ENCODE peak calls at places on chromosomes 4 and X, in eight cellular contexts. U is mammary epithelial cell, D is esophagus muscularis mucosa, A is cardiac muscle cell, Q is thoracic aorta, O is IMR-90, T is colonic mucosa, C is K562. K is an unnamed sample. For H3K4me1, the result is how much of the 10 kb centered on the place peaks cover.

GRCh38 chrX:106415276-106415895 is 196.4 kb upstream of the RADX start:
- DNase-seq in U (peak), D (no peak), A (peak), Q (no peak), O (peak), T (peak), C (peak), K (no peak)

GRCh38 chr4:156775803-156776202 is 195.8 kb downstream of the PDGFC start:
- DNase-seq in U (no peak), D (no peak), A (no peak), Q (no peak), O (no peak), T (no peak), C (no peak), K (no peak)

GRCh38 chrX:7574325-7574724 is 268.6 kb upstream of the VCX start:
- DNase-seq in U (peak), D (no peak), A (peak), Q (no peak), O (no peak), T (no peak), C (no peak), K (no peak)

GRCh38 chr4:144451771-144452170 is 194.2 kb upstream of the HHIP start:
- DNase-seq in U (no peak), D (no peak), A (no peak), Q (no peak), O (peak), T (no peak), C (no peak), K (no peak)

GRCh38 chrX:19659929-19660328 is 144.6 kb upstream of the MAP3K15 start:
- DNase-seq in U (no peak), D (no peak), A (no peak), Q (no peak), O (no peak), T (no peak), C (no peak), K (no peak)

GRCh38 chrX:22246620-22247019 is 26.1 kb upstream of the CBLL2 start:
- DNase-seq in U (peak), D (no peak), A (no peak), Q (no peak), O (peak), T (no peak), C (no peak), K (no peak)

GRCh38 chr4:135371137-135371536 is 1169.5 kb upstream of the PABPC4L start:
- DNase-seq in U (no peak), D (no peak), A (no peak), Q (no peak), O (no peak), T (no peak), C (no peak), K (no peak)

GRCh38 chr4:151553874-151554273 is 144.9 kb downstream of the FHIP1A start:
- DNase-seq in U (no peak), D (no peak), A (no peak), Q (no peak), O (no peak), T (peak), C (no peak), K (no peak)

GRCh38 chr4:99710681-99711345 is 53.2 kb upstream of the C4orf54 start:
- DNase-seq in U (peak), D (no peak), A (no peak), Q (no peak), O (peak), T (no peak), C (no peak), K (no peak)

GRCh38 chr4:4395849-4396627 is 9.1 kb downstream of the NSG1 start:
- DNase-seq in U (no peak), D (no peak), A (peak), Q (no peak), O (peak), T (no peak), C (no peak), K (no peak)

GRCh38 chr4:76783836-76784235 is 114.1 kb downstream of the SOWAHB start:
- DNase-seq in U (no peak), D (no peak), A (no peak), Q (no peak), O (no peak), T (no peak), C (no peak), K (no peak)

GRCh38 chr4:136277741-136278140 is 1254.6 kb downstream of the PCDH18 start:
- DNase-seq in U (no peak), D (no peak), A (no peak), Q (no peak), O (no peak), T (no peak), C (no peak), K (no peak)

GRCh38 chrX:10450229-10450958 is 170.0 kb downstream of the MID1 start:
- DNase-seq in U (peak), D (no peak), A (no peak), Q (no peak), O (peak), T (no peak), C (no peak), K (no peak)

GRCh38 chrX:152658302-152658701 is 20.6 kb downstream of the GABRQ start:
- DNase-seq in U (no peak), D (peak), A (peak), Q (no peak), O (no peak), T (no peak), C (peak), K (no peak)

GRCh38 chr4:186021461-186022167 is 47.3 kb upstream of the TLR3 start:
- DNase-seq in U (peak), D (peak), A (peak), Q (no peak), O (peak), T (no peak), C (no peak), K (no peak)

GRCh38 chrX:20538974-20539373 is 272.3 kb upstream of the RPS6KA3 start:
- DNase-seq in U (no peak), D (no peak), A (no peak), Q (no peak), O (no peak), T (no peak), C (no peak), K (no peak)

GRCh38 chrX:144616317-144616716 is 631.0 kb upstream of the SPANXN1 start:
- DNase-seq in U (peak), D (no peak), A (no peak), Q (no peak), O (no peak), T (no peak), C (no peak), K (no peak)

GRCh38 chrX:68508799-68509198 is 9.9 kb downstream of the YIPF6 start:
- DNase-seq in U (peak), D (no peak), A (no peak), Q (no peak), O (no peak), T (no peak), C (peak), K (no peak)

GRCh38 chr4:165472943-165473676 is 94.3 kb downstream of the CPE start:
- DNase-seq in U (no peak), D (no peak), A (no peak), Q (no peak), O (no peak), T (no peak), C (no peak), K (no peak)

GRCh38 chr4:6354119-6354518 is 84.5 kb downstream of the WFS1 start:
- DNase-seq in U (no peak), D (no peak), A (no peak), Q (no peak), O (no peak), T (no peak), C (no peak), K (no peak)

GRCh38 chrX:133440081-133440796 is 24.9 kb upstream of the GPC4 start:
- DNase-seq in U (no peak), D (no peak), A (no peak), Q (no peak), O (no peak), T (no peak), C (no peak), K (no peak)

GRCh38 chr4:180539284-180539683 is 1703.9 kb upstream of the TENM3 start:
- DNase-seq in U (no peak), D (no peak), A (no peak), Q (no peak), O (no peak), T (no peak), C (no peak), K (no peak)

GRCh38 chr4:180538384-180539052 is 1704.7 kb upstream of the TENM3 start:
- DNase-seq in U (no peak), D (no peak), A (no peak), Q (no peak), O (no peak), T (no peak), C (no peak), K (no peak)

GRCh38 chr4:180541678-180542077 is 1701.5 kb upstream of the TENM3 start:
- DNase-seq in U (no peak), D (no peak), A (no peak), Q (no peak), O (no peak), T (no peak), C (no peak), K (no peak)

GRCh38 chr4:180542445-180543100 is 1700.6 kb upstream of the TENM3 start:
- DNase-seq in U (peak), D (no peak), A (no peak), Q (no peak), O (peak), T (no peak), C (no peak), K (no peak)
- H3K4me1 ChIP-seq in U (under half), D (under half), A (under half), Q (under half), O (under half), T (under half), C (under half), K (under half)

DNA sequence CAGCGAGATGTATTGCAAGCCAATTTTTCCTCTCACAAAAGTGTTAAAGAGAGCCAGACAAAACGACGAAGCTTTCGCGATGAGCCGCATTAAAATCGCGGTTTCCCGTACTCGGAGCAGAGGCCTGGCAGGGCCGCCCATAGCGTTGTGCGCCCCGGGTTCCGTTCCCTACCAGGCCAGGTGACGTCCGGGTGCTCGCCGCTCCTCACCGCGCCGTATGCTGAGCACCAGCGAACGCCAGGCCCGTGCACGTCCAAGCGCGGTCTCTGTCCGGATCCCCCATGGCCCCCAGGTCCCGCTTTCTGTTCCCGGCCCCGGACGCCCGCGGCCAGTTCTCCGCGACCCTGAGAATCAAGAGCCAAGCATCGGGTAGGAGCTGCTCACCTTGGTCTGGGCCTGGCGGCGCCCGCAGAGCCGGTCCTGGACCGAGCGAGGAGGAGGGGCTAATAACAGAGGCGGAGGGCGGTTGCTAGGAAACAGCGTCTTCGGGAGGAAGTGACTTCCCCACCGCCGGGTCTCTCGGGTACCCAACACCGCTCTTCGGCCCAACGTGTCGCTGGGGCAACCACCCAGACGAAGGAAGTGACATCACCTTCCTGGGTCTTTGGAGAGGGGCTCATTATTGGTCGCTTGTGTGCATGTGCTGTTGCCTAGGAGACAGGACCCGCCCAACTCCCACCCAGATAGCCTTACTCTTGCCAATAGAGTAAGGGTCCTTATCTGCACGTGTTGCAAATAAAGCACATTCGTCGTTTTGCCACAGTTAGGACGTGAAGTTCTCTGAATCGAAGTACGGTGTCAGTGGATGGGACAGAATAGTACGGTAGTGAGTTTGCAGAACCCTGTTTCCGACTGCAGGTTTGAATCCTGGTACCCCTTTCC is at the start of gene MAP9:
- DNase-seq in U (peak), D (no peak), A (peak), Q (peak), O (peak), T (peak), C (no peak), K (peak)
- TF ChIP-seq CTCF in U (no peak), D (no peak), A (no peak), Q (no peak), O (no peak), T (no peak), C (no peak), K (no peak)

GRCh38 chr4:154744341-154744948 is 645 bp downstream of the LRAT start:
- DNase-seq in U (no peak), D (no peak), A (no peak), Q (no peak), O (no peak), T (no peak), C (no peak), K (no peak)
- H3K27ac ChIP-seq in U (peak), D (no peak), A (no peak), Q (no peak), O (no peak), T (no peak), C (no peak), K (no peak)

GRCh38 chr4:41331224-41331623 is 74.5 kb downstream of the UCHL1 start:
- DNase-seq in U (no peak), D (no peak), A (no peak), Q (no peak), O (no peak), T (no peak), C (no peak), K (no peak)

GRCh38 chr4:41327770-41328169 is 71.0 kb downstream of the UCHL1 start:
- DNase-seq in U (no peak), D (no peak), A (no peak), Q (no peak), O (no peak), T (no peak), C (no peak), K (no peak)

GRCh38 chr4:41334182-41334581 is 77.5 kb downstream of the UCHL1 start:
- DNase-seq in U (peak), D (no peak), A (no peak), Q (no peak), O (no peak), T (no peak), C (no peak), K (no peak)

GRCh38 chr4:41329361-41329760 is 72.6 kb downstream of the UCHL1 start:
- DNase-seq in U (no peak), D (no peak), A (no peak), Q (no peak), O (no peak), T (no peak), C (no peak), K (no peak)

DNA sequence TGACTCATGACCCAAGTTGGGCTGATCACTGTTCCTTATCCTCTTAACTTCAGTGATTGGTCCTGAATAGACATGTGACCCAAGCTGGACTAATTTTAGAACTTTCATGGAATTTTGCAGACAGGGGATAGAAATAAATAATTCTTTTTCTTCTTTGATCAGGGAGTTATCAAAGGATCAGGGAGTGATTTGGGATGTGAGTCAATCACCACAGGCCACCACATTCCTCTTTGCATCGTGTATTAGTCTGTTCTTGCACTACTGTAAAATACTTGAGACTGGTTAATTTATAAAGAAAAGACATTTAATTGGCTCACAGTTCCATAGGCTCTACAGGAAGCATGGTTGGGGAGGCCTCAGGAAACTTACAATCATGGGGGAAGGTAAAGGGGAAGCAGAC is 75.9 kb downstream of the UCHL1 start:
- DNase-seq in U (no peak), D (no peak), A (no peak), Q (no peak), O (no peak), T (no peak), C (no peak), K (no peak)
- H3K4me1 ChIP-seq in U (under half), D (under half), A (under half), Q (under half), O (under half), T (under half), C (under half), K (under half)

DNA sequence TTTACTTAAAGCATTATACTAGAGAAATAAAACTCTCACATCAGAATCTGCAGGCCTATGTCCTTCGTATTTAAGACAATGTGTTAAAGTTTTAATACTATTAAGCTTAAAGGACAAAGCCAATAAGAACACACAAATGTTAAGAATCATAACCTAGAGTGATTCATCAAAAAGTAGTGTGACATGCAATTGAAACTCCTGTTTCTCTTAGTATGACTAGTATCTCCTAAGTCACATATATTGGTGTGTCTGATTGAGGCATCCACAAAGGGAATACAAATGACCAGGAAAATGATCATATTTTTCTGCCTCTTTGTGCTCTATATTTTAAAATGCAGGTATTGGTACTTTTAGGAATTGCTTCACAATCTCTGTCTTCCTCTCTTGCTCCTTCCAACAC is 23.8 kb downstream of the GPRASP3 start:
- DNase-seq in U (no peak), D (no peak), A (no peak), Q (no peak), O (no peak), T (no peak), C (no peak), K (no peak)
- TF ChIP-seq CTCF in U (no peak), D (no peak), A (no peak), Q (no peak), O (no peak), T (no peak), C (no peak), K (no peak)

GRCh38 chrX:48711162-48711928 is 14.8 kb downstream of the SUV39H1 start:
- DNase-seq in U (no peak), D (no peak), A (no peak), Q (no peak), O (no peak), T (no peak), C (no peak), K (no peak)
- H3K27ac ChIP-seq in U (no peak), D (no peak), A (no peak), Q (no peak), O (no peak), T (no peak), C (no peak), K (no peak)

GRCh38 chr4:1715002-1715761 is 3.1 kb upstream of the SLBP start:
- DNase-seq in U (no peak), D (no peak), A (no peak), Q (no peak), O (no peak), T (no peak), C (no peak), K (no peak)

GRCh38 chr4:1717129-1718094 is 3.7 kb downstream of the TMEM129 start:
- DNase-seq in U (no peak), D (no peak), A (no peak), Q (no peak), O (no peak), T (no peak), C (no peak), K (peak)

GRCh38 chr4:1714303-1715001 is 2.3 kb upstream of the SLBP start:
- DNase-seq in U (no peak), D (no peak), A (no peak), Q (no peak), O (no peak), T (no peak), C (no peak), K (no peak)

GRCh38 chr4:1718095-1718850 is 2.9 kb downstream of the TMEM129 start:
- DNase-seq in U (no peak), D (no peak), A (no peak), Q (no peak), O (no peak), T (no peak), C (no peak), K (peak)

GRCh38 chr4:1716065-1716945 is 4.2 kb upstream of the SLBP start:
- DNase-seq in U (no peak), D (no peak), A (no peak), Q (no peak), O (no peak), T (no peak), C (no peak), K (no peak)
- H3K4me1 ChIP-seq in U (under half), D (half or more), A (under half), Q (under half), O (under half), T (under half), C (under half), K (under half)

DNA sequence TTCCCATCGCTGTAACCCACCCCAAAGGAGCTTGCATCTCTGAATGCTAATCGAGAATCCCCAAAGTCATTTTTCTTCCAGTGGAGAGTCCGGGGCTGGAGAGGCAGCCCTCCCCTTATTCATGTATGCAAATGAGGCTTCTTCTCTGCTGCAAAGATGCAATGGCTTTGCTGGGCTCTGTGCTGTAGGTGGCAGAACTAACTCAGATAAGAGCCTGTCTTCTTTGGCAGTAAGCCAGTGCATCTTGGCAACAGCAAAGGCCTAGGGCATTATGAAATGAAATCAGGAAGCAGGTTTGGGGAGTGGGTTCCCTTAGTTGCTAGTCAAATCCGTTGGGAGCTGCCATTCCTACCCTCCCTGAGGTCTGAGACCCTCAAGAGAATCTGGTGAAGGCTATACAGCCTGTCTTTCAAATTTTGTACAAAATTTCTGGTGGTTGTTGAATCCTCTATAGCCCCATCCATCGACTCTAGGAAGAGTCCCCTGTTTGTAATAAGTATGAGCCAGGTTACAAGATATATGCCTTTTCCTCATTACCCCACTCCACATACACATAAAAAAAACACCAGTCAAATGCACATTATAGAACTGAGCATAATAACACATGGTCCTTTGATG is 290.6 kb upstream of the TAPT1 start:
- DNase-seq in U (no peak), D (no peak), A (peak), Q (no peak), O (peak), T (peak), C (no peak), K (peak)
- TF ChIP-seq CTCF in U (no peak), D (peak), A (peak), Q (peak), O (peak), T (no peak), C (no peak), K (no peak)

DNA sequence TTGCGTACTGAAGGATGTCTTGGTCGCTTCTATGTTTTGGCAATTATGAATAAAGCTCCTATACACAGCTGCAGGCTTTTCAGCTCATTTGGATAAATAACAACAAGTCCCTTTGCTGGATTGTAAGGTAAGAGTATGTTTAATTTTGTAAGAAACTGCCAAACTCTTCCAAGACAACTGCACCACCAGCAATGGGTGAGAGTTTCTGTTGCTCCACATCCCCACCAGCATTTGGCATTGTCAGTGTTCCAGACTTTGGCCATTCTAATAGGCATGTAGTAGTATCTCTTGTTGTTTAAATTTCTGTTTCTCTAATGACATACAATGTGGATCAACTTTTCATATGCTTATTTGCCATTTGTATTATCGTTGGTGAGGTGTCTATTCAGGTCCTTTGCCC is 44.3 kb downstream of the FNIP2 start:
- DNase-seq in U (no peak), D (no peak), A (no peak), Q (no peak), O (no peak), T (no peak), C (no peak), K (no peak)
- H3K27ac ChIP-seq in U (no peak), D (no peak), A (peak), Q (peak), O (no peak), T (no peak), C (no peak), K (no peak)